ENCODE peak calls at places on chromosomes 12 and 14, in seven cellular contexts. L is HCT116, S is upper lobe of left lung, B is esophagus muscularis mucosa, F is endothelial cell of umbilical vein, M is breast epithelium, A is stomach. U is an unnamed sample.

GRCh38 chr12:95717336-95717928 is 73.1 kb downstream of the NTN4 start:
- DNase-seq in S (no peak), F (no peak), A (no peak), B (no peak), M (no peak), L (no peak), U (no peak)

GRCh38 chr12:72271741-72272661 is at the start of gene TRHDE:
- DNase-seq in M (no peak), A (no peak), S (peak), L (no peak), B (no peak), F (peak), U (peak)

GRCh38 chr14:102629700-102630365 is 37.4 kb downstream of the RCOR1 start:
- DNase-seq in F (no peak), B (no peak), A (no peak), M (no peak), S (no peak), L (no peak), U (no peak)

GRCh38 chr14:104103061-104104005 is 17.8 kb downstream of the ASPG start:
- DNase-seq in F (no peak), S (no peak), M (peak), B (no peak), A (no peak), L (no peak), U (no peak)

GRCh38 chr12:93127582-93128331 is 198.7 kb upstream of the EEA1 start:
- DNase-seq in A (peak), S (peak), B (peak), F (no peak), M (no peak), L (no peak), U (no peak)

GRCh38 chr14:69005432-69006148 is 26.5 kb upstream of the ACTN1 start:
- DNase-seq in L (peak), S (peak), M (peak), B (peak), F (peak), A (peak), U (no peak)

GRCh38 chr14:95515080-95515489 is 1.4 kb downstream of the SYNE3 start:
- DNase-seq in M (no peak), A (no peak), L (no peak), S (peak), B (no peak), F (peak), U (no peak)

GRCh38 chr12:82329508-82329907 is 28.7 kb downstream of the CCDC59 start:
- DNase-seq in L (no peak), F (no peak), M (no peak), B (no peak), S (no peak), A (no peak), U (no peak)

GRCh38 chr12:57175428-57176138 is 28.2 kb upstream of the LRP1-AS start:
- DNase-seq in S (peak), A (peak), M (peak), F (peak), L (peak), B (peak), U (no peak)

GRCh38 chr14:57578427-57579220 is 85.0 kb upstream of the CCDC198 start:
- DNase-seq in S (no peak), B (no peak), A (no peak), M (no peak), F (no peak), L (no peak), U (no peak)

GRCh38 chr12:105166736-105167135 is 59.2 kb downstream of the WASHC4 start:
- DNase-seq in S (no peak), L (no peak), F (no peak), B (no peak), A (no peak), M (no peak), U (no peak)

GRCh38 chr14:81710232-81710845 is 176.7 kb upstream of the SEL1L start:
- DNase-seq in A (no peak), M (no peak), F (no peak), S (no peak), L (peak), B (no peak), U (no peak)

GRCh38 chr14:75322746-75323145 is 44.1 kb downstream of the FOS start:
- DNase-seq in A (no peak), L (no peak), B (no peak), S (no peak), F (no peak), M (no peak), U (no peak)

GRCh38 chr12:25796523-25797000 is 161.9 kb upstream of the RASSF8 start:
- DNase-seq in M (no peak), L (no peak), F (no peak), B (no peak), S (no peak), A (no peak), U (no peak)

GRCh38 chr14:35865611-35866010 is 39.5 kb downstream of the BRMS1L start:
- DNase-seq in M (no peak), S (no peak), F (no peak), L (no peak), B (no peak), A (no peak), U (no peak)

GRCh38 chr14:71592361-71592760 is 339.9 kb upstream of the RGS6 start:
- DNase-seq in B (no peak), L (no peak), A (peak), S (peak), F (no peak), M (no peak), U (no peak)

GRCh38 chr12:47988073-47989022 is 15.9 kb downstream of the COL2A1 start:
- DNase-seq in B (no peak), S (no peak), F (no peak), A (no peak), L (no peak), M (peak), U (no peak)

GRCh38 chr12:51415931-51416330 is 8.7 kb upstream of the SLC4A8 start:
- DNase-seq in F (no peak), B (no peak), A (no peak), S (no peak), M (no peak), L (no peak), U (no peak)

GRCh38 chr14:104604461-104605449 is at the start of gene TMEM179:
- DNase-seq in F (peak), A (no peak), L (no peak), S (no peak), M (no peak), B (no peak), U (peak)

GRCh38 chr12:71846322-71846940 is 6.9 kb downstream of the TBC1D15 start:
- DNase-seq in M (no peak), F (peak), A (no peak), S (no peak), L (peak), B (no peak), U (no peak)

GRCh38 chr14:91466192-91466591 is 43.9 kb downstream of the PPP4R3A start:
- DNase-seq in M (no peak), S (no peak), B (no peak), L (no peak), A (no peak), F (no peak), U (no peak)

GRCh38 chr12:109018276-109018675 is 2.6 kb downstream of the SVOP start:
- DNase-seq in B (no peak), S (no peak), L (no peak), A (no peak), F (no peak), M (no peak), U (no peak)

GRCh38 chr12:53051058-53051880 is 1.4 kb downstream of the TNS2 start:
- DNase-seq in A (peak), B (no peak), L (no peak), M (no peak), F (peak), S (peak), U (peak)

GRCh38 chr14:103863245-103863644 is 15.9 kb upstream of the PPP1R13B start:
- DNase-seq in S (no peak), M (no peak), L (no peak), A (no peak), B (no peak), F (no peak), U (no peak)

GRCh38 chr14:29339491-29339890 is 572.9 kb downstream of the FOXG1 start:
- DNase-seq in L (no peak), A (no peak), F (no peak), S (no peak), M (no peak), B (no peak), U (no peak)

GRCh38 chr12:104207416-104207941 is 8.1 kb upstream of the TXNRD1 start:
- DNase-seq in S (no peak), F (no peak), B (no peak), L (no peak), A (no peak), M (no peak), U (no peak)

GRCh38 chr14:74655597-74656389 is 43.8 kb upstream of the LTBP2 start:
- DNase-seq in M (no peak), A (no peak), L (no peak), F (no peak), S (no peak), B (no peak), U (no peak)

GRCh38 chr14:33460119-33460518 is 490.8 kb downstream of the EGLN3 start:
- DNase-seq in A (no peak), M (no peak), B (no peak), F (no peak), S (no peak), L (no peak), U (no peak)

GRCh38 chr12:28771961-28772360 is 377.1 kb upstream of the FAR2 start:
- DNase-seq in L (no peak), F (no peak), M (no peak), S (no peak), B (no peak), A (no peak), U (no peak)

GRCh38 chr12:117900561-117900960 is 68.2 kb downstream of the KSR2 start:
- DNase-seq in B (no peak), S (no peak), F (no peak), L (no peak), A (no peak), M (no peak), U (no peak)

GRCh38 chr12:102374190-102374589 is 106.2 kb downstream of the IGF1 start:
- DNase-seq in A (no peak), S (no peak), B (no peak), M (no peak), F (no peak), L (no peak), U (no peak)

GRCh38 chr12:93279849-93280412 is 97.8 kb upstream of the NUDT4 start:
- DNase-seq in B (no peak), F (peak), A (no peak), S (no peak), M (no peak), L (no peak), U (no peak)

GRCh38 chr14:69559581-69560011 is 15.1 kb downstream of the CCDC177 start:
- DNase-seq in M (no peak), S (no peak), L (no peak), A (no peak), F (no peak), B (no peak), U (no peak)

GRCh38 chr14:105165761-105166485 is 2.7 kb downstream of the JAG2 start:
- DNase-seq in A (no peak), M (no peak), L (no peak), S (no peak), F (no peak), B (no peak), U (no peak)

GRCh38 chr12:5000204-5000603 is 43.5 kb upstream of the KCNA5 start:
- DNase-seq in L (peak), A (no peak), M (no peak), B (no peak), S (peak), F (no peak), U (no peak)

GRCh38 chr14:68655961-68656360 is 136.9 kb downstream of the ZFP36L1 start:
- DNase-seq in M (no peak), A (no peak), F (no peak), B (no peak), L (peak), S (no peak), U (no peak)

GRCh38 chr12:124626841-124627502 is 59.6 kb upstream of the NCOR2 start:
- DNase-seq in L (no peak), A (peak), S (no peak), F (peak), M (no peak), B (no peak), U (no peak)

DNA sequence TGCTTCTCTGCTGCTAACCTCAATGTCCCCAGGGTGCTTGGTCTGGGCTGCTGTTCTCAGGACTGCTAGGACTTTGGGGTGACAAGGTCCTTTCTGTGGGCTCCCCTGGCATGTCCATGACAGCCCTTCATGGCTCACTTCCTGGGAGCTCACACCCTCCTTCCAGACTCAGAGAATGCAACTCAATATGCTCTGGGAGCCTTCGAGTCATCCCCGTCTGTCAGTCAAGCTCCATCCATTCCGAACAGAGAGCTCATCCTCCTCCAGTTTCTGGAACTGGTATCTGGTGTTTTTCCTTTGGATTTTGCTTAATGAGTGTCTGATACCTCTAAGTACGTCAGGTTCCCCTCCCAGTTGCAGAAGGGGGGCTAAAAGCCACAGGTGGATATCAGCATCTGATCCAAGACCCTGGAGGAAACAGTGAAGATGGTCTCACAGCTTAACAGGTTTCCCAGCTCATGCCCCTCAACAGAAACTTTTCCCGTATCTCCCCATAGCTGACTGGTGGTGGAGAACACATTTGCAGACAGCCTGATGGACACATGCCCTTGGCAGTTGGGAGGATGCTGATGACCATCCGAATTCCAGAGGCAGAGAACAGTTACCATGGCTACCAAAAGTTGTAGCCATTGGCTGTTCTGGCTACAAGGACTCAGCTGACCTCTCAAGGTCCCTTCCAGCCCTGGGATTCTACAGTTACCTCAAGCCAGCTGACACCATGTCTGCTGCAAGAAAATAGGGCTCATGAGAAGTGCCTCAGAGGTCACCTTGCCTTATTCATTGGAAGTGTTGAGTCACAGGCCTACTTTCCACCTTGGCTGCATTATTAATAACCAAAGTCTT is 9.5 kb upstream of the RAB35 start:
- DNase-seq in L (no peak), A (no peak), B (no peak), F (no peak), M (no peak), S (no peak), U (no peak)
- TF ChIP-seq POLR2AphosphoS5 in L (no peak), A (no peak), B (no peak), F (no peak), M (no peak), S (no peak), U (peak)

GRCh38 chr14:66496911-66497310 is 10.7 kb downstream of the CCDC196 start:
- DNase-seq in A (no peak), L (no peak), M (no peak), F (no peak), B (no peak), S (no peak), U (no peak)

GRCh38 chr14:66496188-66496807 is 10.1 kb downstream of the CCDC196 start:
- DNase-seq in M (no peak), L (no peak), A (no peak), S (no peak), B (no peak), F (no peak), U (no peak)

GRCh38 chr14:66493750-66494149 is 7.6 kb downstream of the CCDC196 start:
- DNase-seq in L (no peak), S (no peak), B (no peak), A (no peak), M (no peak), F (no peak), U (no peak)

GRCh38 chr14:66490143-66491111 is 4.3 kb downstream of the CCDC196 start:
- DNase-seq in F (no peak), A (no peak), S (no peak), B (no peak), L (no peak), M (no peak), U (no peak)

DNA sequence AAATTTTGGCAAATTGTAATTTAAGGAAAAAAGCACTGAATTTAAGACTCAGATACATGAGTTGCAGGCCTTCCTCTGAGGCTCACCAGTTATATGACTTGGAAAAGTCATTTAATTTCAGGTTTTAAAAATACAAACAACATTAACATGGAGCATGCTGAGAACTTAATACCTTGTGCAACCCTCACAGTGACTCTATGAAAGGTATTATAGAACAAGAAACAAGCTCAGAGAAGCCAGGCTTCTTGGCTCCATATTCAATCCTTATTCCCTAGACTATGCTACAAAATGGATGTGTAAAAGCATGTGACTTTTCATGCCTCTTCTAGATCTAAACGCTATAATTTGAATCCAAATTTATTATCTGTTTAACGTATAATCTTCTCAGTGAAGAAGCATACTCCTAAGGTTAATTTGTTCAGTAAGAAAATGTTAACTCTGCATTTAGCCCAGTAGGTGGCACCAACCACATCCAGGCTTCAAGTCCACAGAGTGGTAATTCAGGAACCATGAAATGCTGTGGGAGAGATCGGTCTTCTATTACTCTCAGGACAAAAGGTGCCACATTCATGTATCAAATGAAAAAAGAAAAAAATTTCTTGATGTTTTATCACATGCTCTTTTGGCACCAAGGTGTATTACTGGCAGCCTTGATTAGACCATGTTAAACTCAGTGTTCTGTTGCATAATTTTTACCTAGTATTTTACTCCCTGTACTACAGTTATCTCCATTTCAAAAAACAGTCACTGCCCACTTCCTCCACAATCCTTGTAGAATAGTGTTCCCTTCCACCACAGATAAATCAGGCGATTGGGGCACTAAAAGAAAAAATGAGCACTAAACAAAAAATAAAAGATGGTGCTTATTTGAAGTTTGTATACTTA is 9.3 kb downstream of the CCDC196 start:
- DNase-seq in B (no peak), L (peak), M (no peak), A (peak), F (peak), S (peak), U (peak)
- TF ChIP-seq POLR2AphosphoS5 in B (no peak), L (no peak), M (no peak), A (no peak), F (no peak), S (no peak), U (no peak)

GRCh38 chr14:50666772-50667490 is 1.2 kb downstream of the SAV1 start:
- DNase-seq in L (no peak), A (peak), S (peak), B (no peak), M (no peak), F (peak), U (no peak)
- TF ChIP-seq POLR2AphosphoS5 in L (no peak), A (peak), S (no peak), B (peak), M (peak), F (no peak), U (no peak)

GRCh38 chr12:113649256-113649830 is 177.7 kb upstream of the LHX5 start:
- DNase-seq in M (no peak), L (no peak), B (no peak), F (no peak), A (no peak), S (no peak), U (no peak)
- TF ChIP-seq POLR2AphosphoS5 in M (no peak), L (no peak), B (no peak), F (no peak), A (no peak), S (no peak), U (no peak)

U was measured in GM12891.